ENCODE peak calls at places on chromosomes 5 and 9, in five cellular contexts. C, S, Y, R and D are unnamed samples.

GRCh38 chr5:177470759-177471536 is 2.5 kb downstream of the DBN1 start:
- DNase-seq in S (no peak), Y (no peak), C (no peak), R (no peak), D (no peak)

GRCh38 chr9:115395511-115396021 is 277.6 kb upstream of the TNC start:
- DNase-seq in Y (no peak), S (no peak), R (no peak), C (no peak), D (no peak)

GRCh38 chr9:115969096-115969495 is 184.5 kb upstream of the PAPPA start:
- DNase-seq in R (peak), C (no peak), Y (no peak), S (no peak), D (no peak)

GRCh38 chr9:126965077-126965476 is 50.5 kb downstream of the RALGPS1 start:
- DNase-seq in R (no peak), S (no peak), C (peak), Y (no peak), D (no peak)

GRCh38 chr5:593511-593910 is 18.6 kb upstream of the CEP72 start:
- DNase-seq in Y (no peak), C (no peak), R (no peak), S (no peak), D (no peak)

GRCh38 chr5:132008961-132009680 is 2.3 kb downstream of the ACSL6 start:
- DNase-seq in R (peak), Y (no peak), C (no peak), S (no peak), D (no peak)

GRCh38 chr5:170985486-170985885 is 123.7 kb downstream of the RANBP17 start:
- DNase-seq in C (no peak), R (no peak), Y (no peak), S (no peak), D (no peak)

GRCh38 chr5:43110606-43111170 is 10.0 kb upstream of the ZNF131 start:
- DNase-seq in C (peak), R (peak), Y (no peak), S (no peak), D (no peak)

GRCh38 chr9:13502503-13502902 is 223.0 kb upstream of the MPDZ start:
- DNase-seq in R (no peak), S (no peak), Y (no peak), C (no peak), D (no peak)

GRCh38 chr9:110316255-110316921 is 21.3 kb downstream of the TXNDC8 start:
- DNase-seq in S (no peak), R (no peak), Y (no peak), C (peak), D (no peak)

GRCh38 chr9:106479679-106480078 is 383.3 kb upstream of the ZNF462 start:
- DNase-seq in Y (no peak), C (no peak), R (peak), S (no peak), D (no peak)

GRCh38 chr9:129750010-129750409 is 2.8 kb downstream of the PTGES start:
- DNase-seq in Y (no peak), R (peak), C (no peak), S (no peak), D (no peak)

GRCh38 chr5:90638878-90639277 is 80.3 kb downstream of the ADGRV1 start:
- DNase-seq in C (no peak), R (no peak), S (no peak), Y (no peak), D (no peak)

GRCh38 chr9:129245276-129245675 is 67.2 kb upstream of the IER5L start:
- DNase-seq in R (peak), S (no peak), C (no peak), Y (peak), D (no peak)

GRCh38 chr9:122941560-122942234 is 877 bp downstream of the RABGAP1 start:
- DNase-seq in S (peak), R (peak), Y (no peak), C (peak), D (no peak)

GRCh38 chr9:2209400-2209799 is 194.3 kb downstream of the SMARCA2 start:
- DNase-seq in R (no peak), Y (no peak), S (no peak), C (no peak), D (no peak)

DNA sequence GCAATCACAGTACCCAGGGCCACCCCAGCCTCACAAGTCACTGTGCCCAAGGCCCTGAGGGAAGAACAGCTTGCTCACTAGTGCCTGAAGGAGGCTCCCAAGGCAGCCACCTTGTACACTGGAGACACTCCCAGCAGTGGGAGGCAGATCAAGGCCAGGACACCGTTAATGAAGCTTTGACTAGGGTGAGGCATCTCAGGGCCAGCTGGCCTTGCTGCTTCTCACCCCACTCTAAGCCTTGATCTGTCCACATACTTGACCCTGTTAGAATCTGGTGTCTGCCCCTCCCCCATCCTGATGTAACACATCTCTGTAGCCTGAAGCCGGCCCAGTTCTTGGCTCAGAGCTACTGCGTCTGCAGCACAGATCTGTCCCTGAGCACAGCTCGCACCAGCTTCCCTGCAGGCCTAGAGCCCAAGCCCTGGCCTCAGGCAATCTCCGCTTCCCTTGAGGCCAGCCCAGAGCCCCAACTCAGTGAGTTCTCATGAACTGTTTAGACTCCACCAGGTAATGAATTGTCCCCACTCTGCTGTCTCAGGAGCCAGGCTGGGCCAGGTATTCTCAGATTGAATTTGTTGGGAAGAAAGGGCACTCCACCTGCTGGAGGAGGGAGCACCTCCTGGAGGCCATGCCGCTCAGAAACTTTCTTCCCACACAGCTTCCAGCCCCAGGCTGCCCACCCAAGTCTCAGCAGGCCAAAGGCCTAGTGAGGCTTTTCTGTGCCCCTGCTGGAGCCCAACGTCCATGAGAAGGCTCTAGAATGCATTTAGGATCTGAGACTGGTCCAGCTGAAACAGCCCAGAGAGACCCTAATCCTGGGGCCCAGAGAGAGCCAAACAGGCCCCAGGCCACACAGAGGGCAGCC is 13.4 kb upstream of the JADE2 start:
- DNase-seq in Y (peak), R (peak), S (peak), C (peak), D (peak)
- TF ChIP-seq CTCF in Y (peak), R (no peak), S (peak), C (peak), D (no peak)

GRCh38 chr5:78509884-78510769 is 138.4 kb downstream of the LHFPL2 start:
- DNase-seq in S (peak), Y (peak), R (no peak), C (peak), D (peak)
- TF ChIP-seq CTCF in S (peak), Y (peak), R (no peak), C (peak), D (no peak)

GRCh38 chr9:136110082-136111061 is 8.3 kb downstream of the TMEM250 start:
- DNase-seq in S (no peak), C (peak), Y (no peak), R (no peak), D (no peak)
- TF ChIP-seq CTCF in S (peak), C (peak), Y (no peak), R (no peak), D (no peak)

GRCh38 chr5:141637266-141637692 is 482 bp downstream of the RELL2 start:
- DNase-seq in R (peak), C (peak), Y (peak), S (no peak), D (no peak)

GRCh38 chr5:141638771-141639170 is 2.0 kb downstream of the RELL2 start:
- DNase-seq in S (no peak), Y (no peak), R (no peak), C (no peak), D (no peak)

GRCh38 chr5:141636413-141637265 is at the start of the genes HDAC3 and RELL2:
- DNase-seq in S (peak), R (peak), Y (peak), C (peak), D (peak)

GRCh38 chr5:141639357-141640050 is 2.7 kb downstream of the RELL2 start:
- DNase-seq in C (no peak), R (no peak), S (no peak), Y (no peak), D (no peak)

GRCh38 chr5:141637693-141638419 is 1.1 kb downstream of the RELL2 start:
- DNase-seq in Y (peak), R (peak), S (peak), C (peak), D (peak)
- TF ChIP-seq CTCF in Y (no peak), R (no peak), S (peak), C (peak), D (no peak)

DNA sequence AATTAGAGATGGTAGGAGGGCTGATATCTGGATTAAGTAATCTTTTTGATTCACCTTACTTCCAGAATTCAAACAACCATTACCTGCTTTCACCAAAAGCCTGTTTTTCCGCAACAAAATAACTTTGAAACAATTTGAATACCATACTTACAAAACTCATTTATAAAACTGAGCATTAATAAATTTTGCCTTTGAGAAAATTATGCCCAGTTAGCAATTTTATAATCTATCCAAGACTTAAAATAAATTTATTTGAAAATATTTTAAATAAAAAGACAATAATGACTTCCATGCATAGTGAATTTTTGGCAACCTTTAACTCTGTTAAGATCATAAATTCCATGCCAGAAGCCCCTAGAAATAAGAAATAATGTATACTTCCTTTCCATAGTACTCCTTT is 71.3 kb upstream of the FTMT start:
- DNase-seq in R (no peak), S (no peak), C (no peak), Y (no peak), D (no peak)
- TF ChIP-seq CTCF in R (no peak), S (no peak), C (no peak), Y (no peak), D (no peak)